ENCODE peak calls at places on chromosomes 5 and 9, in seven cellular contexts. One of them, this sample, is unnamed.

GRCh38 chr9:110160163-110160562 is 47.8 kb downstream of the C9orf152 start:
- DNase-seq in tibial artery: no peak
- DNase-seq in psoas muscle: no peak
- DNase-seq in mesenchymal stem cell: peak; percentile 78
- DNase-seq in MM.1S: no peak
- DNase-seq in neuronal stem cell: no peak
- DNase-seq in transverse colon: no peak
- DNase-seq in this sample: no peak

GRCh38 chr5:129459485-129460120 is 495 bp upstream of the ADAMTS19 start:
- DNase-seq in tibial artery: no peak
- DNase-seq in MM.1S: no peak
- DNase-seq in transverse colon: peak; percentile 12
- DNase-seq in psoas muscle: peak; percentile 16
- DNase-seq in neuronal stem cell: peak; percentile 32
- DNase-seq in mesenchymal stem cell: peak; percentile 80
- DNase-seq in this sample: no peak

GRCh38 chr5:176744584-176744965 is 65.8 kb upstream of the UNC5A start:
- DNase-seq in psoas muscle: no peak
- DNase-seq in MM.1S: no peak
- DNase-seq in neuronal stem cell: no peak
- DNase-seq in mesenchymal stem cell: no peak
- DNase-seq in tibial artery: no peak
- DNase-seq in transverse colon: no peak
- DNase-seq in this sample: no peak

GRCh38 chr9:34377402-34377741 is 674 bp upstream of the MYORG start:
- DNase-seq in transverse colon: peak; percentile 57
- DNase-seq in tibial artery: no peak
- DNase-seq in neuronal stem cell: no peak
- DNase-seq in psoas muscle: peak; percentile 27
- DNase-seq in mesenchymal stem cell: peak; percentile 34
- DNase-seq in MM.1S: no peak
- DNase-seq in this sample: no peak

GRCh38 chr9:111029260-111029659 is 9.0 kb downstream of the LPAR1 start:
- DNase-seq in transverse colon: no peak
- DNase-seq in mesenchymal stem cell: no peak
- DNase-seq in MM.1S: no peak
- DNase-seq in psoas muscle: no peak
- DNase-seq in tibial artery: no peak
- DNase-seq in neuronal stem cell: no peak
- DNase-seq in this sample: no peak

GRCh38 chr9:70539526-70539925 is 125.1 kb upstream of the KLF9 start:
- DNase-seq in psoas muscle: no peak
- DNase-seq in tibial artery: no peak
- DNase-seq in transverse colon: no peak
- DNase-seq in mesenchymal stem cell: no peak
- DNase-seq in MM.1S: no peak
- DNase-seq in neuronal stem cell: no peak
- DNase-seq in this sample: no peak

GRCh38 chr5:1186351-1187233 is 14.8 kb upstream of the SLC6A19 start:
- DNase-seq in neuronal stem cell: no peak
- DNase-seq in mesenchymal stem cell: no peak
- DNase-seq in MM.1S: no peak
- DNase-seq in transverse colon: no peak
- DNase-seq in tibial artery: no peak
- DNase-seq in psoas muscle: peak; percentile 4
- DNase-seq in this sample: no peak

GRCh38 chr5:151895660-151896040 is 29.0 kb downstream of the GLRA1 start:
- DNase-seq in neuronal stem cell: no peak
- DNase-seq in mesenchymal stem cell: peak; percentile 8
- DNase-seq in psoas muscle: no peak
- DNase-seq in MM.1S: no peak
- DNase-seq in tibial artery: no peak
- DNase-seq in transverse colon: no peak
- DNase-seq in this sample: no peak

GRCh38 chr5:172674155-172674554 is 33.1 kb downstream of the NEURL1B start:
- DNase-seq in psoas muscle: no peak
- DNase-seq in mesenchymal stem cell: no peak
- DNase-seq in transverse colon: no peak
- DNase-seq in neuronal stem cell: no peak
- DNase-seq in tibial artery: no peak
- DNase-seq in MM.1S: no peak
- DNase-seq in this sample: no peak

GRCh38 chr9:120583958-120584369 is 4.0 kb upstream of the CDK5RAP2 start:
- DNase-seq in transverse colon: peak; percentile 40
- DNase-seq in tibial artery: no peak
- DNase-seq in neuronal stem cell: no peak
- DNase-seq in mesenchymal stem cell: peak; percentile 54
- DNase-seq in MM.1S: peak; percentile 98
- DNase-seq in psoas muscle: peak; percentile 53
- DNase-seq in this sample: no peak

GRCh38 chr5:89012361-89012760 is 129.4 kb upstream of the MEF2C start:
- DNase-seq in mesenchymal stem cell: no peak
- DNase-seq in neuronal stem cell: no peak
- DNase-seq in tibial artery: no peak
- DNase-seq in psoas muscle: no peak
- DNase-seq in transverse colon: no peak
- DNase-seq in MM.1S: no peak
- DNase-seq in this sample: no peak

GRCh38 chr9:130707225-130707976 is 13.8 kb downstream of the EXOSC2 start:
- DNase-seq in neuronal stem cell: peak; percentile 75
- DNase-seq in mesenchymal stem cell: peak; percentile 80
- DNase-seq in MM.1S: peak; percentile 61
- DNase-seq in psoas muscle: peak; percentile 54
- DNase-seq in tibial artery: peak; percentile 69
- DNase-seq in transverse colon: peak; percentile 76
- DNase-seq in this sample: peak; percentile 63

GRCh38 chr5:155726267-155726666 is 600.7 kb upstream of the SGCD start:
- DNase-seq in mesenchymal stem cell: peak; percentile 1
- DNase-seq in MM.1S: no peak
- DNase-seq in neuronal stem cell: peak; percentile 62
- DNase-seq in psoas muscle: no peak
- DNase-seq in tibial artery: no peak
- DNase-seq in transverse colon: no peak
- DNase-seq in this sample: no peak

GRCh38 chr5:173641171-173641570 is 24.7 kb upstream of the BOD1 start:
- DNase-seq in psoas muscle: no peak
- DNase-seq in transverse colon: no peak
- DNase-seq in mesenchymal stem cell: no peak
- DNase-seq in MM.1S: no peak
- DNase-seq in neuronal stem cell: no peak
- DNase-seq in tibial artery: no peak
- DNase-seq in this sample: no peak

GRCh38 chr9:134337469-134337868 is 11.2 kb downstream of the RXRA start:
- DNase-seq in mesenchymal stem cell: no peak
- DNase-seq in psoas muscle: no peak
- DNase-seq in neuronal stem cell: no peak
- DNase-seq in tibial artery: no peak
- DNase-seq in transverse colon: no peak
- DNase-seq in MM.1S: no peak
- DNase-seq in this sample: no peak

GRCh38 chr9:134341306-134341705 is 15.1 kb downstream of the RXRA start:
- DNase-seq in transverse colon: peak; percentile 86
- DNase-seq in MM.1S: no peak
- DNase-seq in tibial artery: peak; percentile 55
- DNase-seq in psoas muscle: no peak
- DNase-seq in neuronal stem cell: no peak
- DNase-seq in mesenchymal stem cell: no peak
- DNase-seq in this sample: no peak

GRCh38 chr9:134340475-134341186 is 14.4 kb downstream of the RXRA start:
- DNase-seq in MM.1S: no peak
- DNase-seq in neuronal stem cell: no peak
- DNase-seq in tibial artery: peak; percentile 48
- DNase-seq in psoas muscle: no peak
- DNase-seq in mesenchymal stem cell: no peak
- DNase-seq in transverse colon: no peak
- DNase-seq in this sample: no peak

GRCh38 chr9:134338394-134339182 is 12.3 kb downstream of the RXRA start:
- DNase-seq in neuronal stem cell: no peak
- DNase-seq in MM.1S: no peak
- DNase-seq in mesenchymal stem cell: no peak
- DNase-seq in transverse colon: no peak
- DNase-seq in tibial artery: no peak
- DNase-seq in psoas muscle: no peak
- DNase-seq in this sample: no peak

DNA sequence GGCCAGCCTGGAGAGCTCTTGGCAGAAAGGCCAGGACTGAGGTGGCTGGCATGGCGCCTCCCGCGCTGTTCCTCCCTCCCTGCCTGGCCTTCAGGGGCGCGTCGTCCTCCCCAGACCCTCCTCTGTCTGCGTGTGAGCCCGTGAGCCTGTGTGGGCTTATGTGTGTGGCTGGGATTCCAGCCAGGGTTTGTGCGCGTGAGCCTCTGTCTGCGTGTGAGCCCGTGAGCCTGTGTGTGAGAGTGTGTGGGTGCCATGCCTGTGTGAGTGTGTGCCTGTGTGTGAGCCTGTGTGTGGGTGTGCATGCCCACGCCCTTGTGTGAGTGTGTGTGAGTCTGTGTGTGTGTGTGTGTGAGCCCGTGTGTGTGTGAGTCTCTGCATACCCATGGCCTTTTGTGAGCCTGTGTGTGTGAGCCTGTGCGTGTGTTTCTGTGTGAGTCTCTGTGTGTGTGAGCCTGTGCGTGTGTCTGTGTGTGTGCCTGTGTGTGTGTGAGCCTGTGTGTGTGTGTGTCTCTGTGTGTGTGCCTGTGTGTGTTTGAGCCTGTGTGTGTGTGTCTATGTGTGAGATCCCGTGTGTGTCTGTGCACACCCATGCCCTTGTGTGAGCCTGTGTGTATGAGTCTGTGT is 13.0 kb downstream of the RXRA start:
- DNase-seq in neuronal stem cell: no peak
- DNase-seq in tibial artery: no peak
- DNase-seq in MM.1S: no peak
- DNase-seq in transverse colon: no peak
- DNase-seq in psoas muscle: no peak
- DNase-seq in mesenchymal stem cell: no peak
- DNase-seq in this sample: no peak
- H3K4me3 ChIP-seq in neuronal stem cell: no peak overlapping the region
- H3K4me3 ChIP-seq in tibial artery: no peak overlapping the region
- H3K4me3 ChIP-seq in MM.1S: no peak overlapping the region
- H3K4me3 ChIP-seq in transverse colon: no peak overlapping the region
- H3K4me3 ChIP-seq in psoas muscle: peak overlapping the region; percentile 42
- H3K4me3 ChIP-seq in mesenchymal stem cell: peak overlapping the region; percentile 3
- H3K4me3 ChIP-seq in this sample: no peak overlapping the region

DNA sequence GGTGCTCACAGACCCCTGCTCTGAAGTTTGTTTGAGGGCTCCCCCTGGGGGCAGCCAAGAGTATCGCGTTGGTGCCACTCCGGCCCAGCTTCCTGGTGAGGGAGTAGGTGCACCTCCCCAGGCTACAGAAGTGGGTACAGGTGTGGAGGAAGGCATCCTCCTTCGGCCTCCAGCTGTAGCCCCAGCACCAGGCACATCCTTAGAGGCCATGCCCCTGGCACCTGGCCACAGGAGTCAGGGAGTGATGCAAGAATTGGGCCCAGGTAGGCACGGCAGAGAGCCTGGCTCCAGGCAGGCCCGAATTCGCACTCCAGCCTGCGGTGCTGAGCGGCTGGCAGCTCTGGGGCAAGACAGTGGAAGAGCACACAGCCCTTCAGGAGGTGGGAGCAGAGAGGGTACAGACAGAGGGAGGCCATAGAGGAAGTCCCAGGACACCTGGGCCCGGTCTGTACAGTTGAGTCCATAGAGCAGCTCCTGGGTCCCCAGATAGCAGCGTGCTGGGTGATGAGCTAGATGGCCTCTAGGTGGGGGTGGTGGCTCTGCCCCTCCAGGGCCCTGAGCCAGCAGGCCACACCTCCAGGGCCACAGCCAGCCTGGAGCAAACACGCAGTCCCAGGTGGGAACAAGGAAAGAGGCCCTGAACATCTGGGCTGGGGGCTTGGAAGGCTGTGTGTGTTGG is 2.4 kb downstream of the SAPCD2 start:
- DNase-seq in transverse colon: peak; percentile 90
- DNase-seq in mesenchymal stem cell: peak; percentile 84
- DNase-seq in tibial artery: peak; percentile 64
- DNase-seq in MM.1S: peak; percentile 86
- DNase-seq in neuronal stem cell: peak; percentile 67
- DNase-seq in psoas muscle: peak; percentile 74
- DNase-seq in this sample: peak; percentile 87
- H3K27ac ChIP-seq in transverse colon: peak overlapping the region; percentile 24
- H3K27ac ChIP-seq in mesenchymal stem cell: no peak overlapping the region
- H3K27ac ChIP-seq in tibial artery: no peak overlapping the region
- H3K27ac ChIP-seq in MM.1S: peak overlapping the region; percentile 36
- H3K27ac ChIP-seq in neuronal stem cell: no peak overlapping the region
- H3K27ac ChIP-seq in psoas muscle: no peak overlapping the region
- H3K27ac ChIP-seq in this sample: no peak overlapping the region

DNA sequence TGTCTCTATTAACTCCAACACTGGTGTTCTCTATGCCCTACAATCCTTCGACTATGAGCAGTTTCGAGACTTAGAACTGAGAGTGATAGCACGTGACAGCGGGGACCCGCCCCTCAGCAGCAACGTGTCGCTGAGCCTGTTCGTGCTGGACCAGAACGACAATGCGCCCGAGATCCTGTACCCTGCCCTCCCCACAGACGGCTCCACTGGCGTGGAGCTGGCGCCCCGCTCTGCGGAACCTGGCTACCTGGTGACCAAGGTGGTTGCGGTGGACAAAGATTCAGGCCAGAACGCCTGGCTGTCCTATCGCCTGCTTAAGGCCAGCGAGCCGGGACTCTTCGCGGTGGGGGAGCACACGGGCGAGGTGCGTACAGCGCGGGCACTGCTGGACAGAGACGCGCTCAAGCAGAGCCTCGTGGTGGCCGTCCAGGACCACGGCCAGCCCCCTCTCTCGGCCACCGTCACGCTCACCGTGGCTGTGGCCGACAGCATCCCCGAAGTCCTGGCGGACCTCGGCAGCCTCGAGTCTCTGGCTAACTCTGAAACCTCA is 2.0 kb downstream of the PCDHGA11 start:
- DNase-seq in neuronal stem cell: no peak
- DNase-seq in psoas muscle: no peak
- DNase-seq in tibial artery: no peak
- DNase-seq in transverse colon: no peak
- DNase-seq in mesenchymal stem cell: no peak
- DNase-seq in MM.1S: no peak
- DNase-seq in this sample: no peak
- H3K9me3 ChIP-seq in neuronal stem cell: peaks cover 100% of the 10 kb centered on the region
- H3K9me3 ChIP-seq in psoas muscle: peaks cover 15% of the 10 kb centered on the region
- H3K9me3 ChIP-seq in tibial artery: peaks cover 100% of the 10 kb centered on the region
- H3K9me3 ChIP-seq in transverse colon: peaks cover 85% of the 10 kb centered on the region
- H3K9me3 ChIP-seq in mesenchymal stem cell: peaks cover 38% of the 10 kb centered on the region
- H3K9me3 ChIP-seq in MM.1S: no peaks in the 10 kb centered on the region
- H3K9me3 ChIP-seq in this sample: peaks cover 18% of the 10 kb centered on the region

GRCh38 chr5:93673555-93673954 is 67.8 kb downstream of the POU5F2 start:
- DNase-seq in transverse colon: no peak
- DNase-seq in mesenchymal stem cell: no peak
- DNase-seq in psoas muscle: no peak
- DNase-seq in tibial artery: no peak
- DNase-seq in MM.1S: no peak
- DNase-seq in neuronal stem cell: no peak
- DNase-seq in this sample: no peak

GRCh38 chr5:93675458-93676450 is 65.6 kb downstream of the POU5F2 start:
- DNase-seq in neuronal stem cell: no peak
- DNase-seq in transverse colon: no peak
- DNase-seq in MM.1S: peak; percentile 17
- DNase-seq in tibial artery: no peak
- DNase-seq in mesenchymal stem cell: peak; percentile 9
- DNase-seq in psoas muscle: no peak
- DNase-seq in this sample: no peak

GRCh38 chr5:93676707-93677106 is 64.7 kb downstream of the POU5F2 start:
- DNase-seq in neuronal stem cell: no peak
- DNase-seq in transverse colon: no peak
- DNase-seq in psoas muscle: no peak
- DNase-seq in mesenchymal stem cell: no peak
- DNase-seq in MM.1S: no peak
- DNase-seq in tibial artery: no peak
- DNase-seq in this sample: no peak

GRCh38 chr5:93674138-93674537 is 67.3 kb downstream of the POU5F2 start:
- DNase-seq in psoas muscle: no peak
- DNase-seq in neuronal stem cell: no peak
- DNase-seq in transverse colon: no peak
- DNase-seq in MM.1S: no peak
- DNase-seq in mesenchymal stem cell: no peak
- DNase-seq in tibial artery: no peak
- DNase-seq in this sample: no peak

GRCh38 chr5:93674866-93675457 is 66.4 kb downstream of the POU5F2 start:
- DNase-seq in mesenchymal stem cell: no peak
- DNase-seq in tibial artery: no peak
- DNase-seq in neuronal stem cell: no peak
- DNase-seq in MM.1S: no peak
- DNase-seq in psoas muscle: no peak
- DNase-seq in transverse colon: no peak
- DNase-seq in this sample: no peak
- H3K4me3 ChIP-seq in mesenchymal stem cell: no peak overlapping the region
- H3K4me3 ChIP-seq in tibial artery: no peak overlapping the region
- H3K4me3 ChIP-seq in neuronal stem cell: no peak overlapping the region
- H3K4me3 ChIP-seq in MM.1S: no peak overlapping the region
- H3K4me3 ChIP-seq in psoas muscle: no peak overlapping the region
- H3K4me3 ChIP-seq in transverse colon: no peak overlapping the region
- H3K4me3 ChIP-seq in this sample: no peak overlapping the region

This sample was measured in naive thymus-derived CD4-positive, alpha-beta T cell.